ENCODE peak calls at places on chromosomes 12 and 14, in nine cellular contexts. C is anterior cingulate cortex; T is AG09319; K is NCI-H1105; Q is NCI-H1092; O is MCF 10A; Y is HFFc6; I is lower leg skin; J is activated T-helper 1 cell treated with anti-CD3 and anti-CD28 coated beads, Interleukin-2, amount 50 U/mL, for 16 hours. H is an unnamed sample.

GRCh38 chr12:94435511-94435927 is 24.1 kb downstream of the CEP83 start:
- DNase-seq in C (no peak), T (no peak), K (no peak), Q (no peak), O (no peak), Y (no peak), I (no peak), J (no peak), H (no peak)

GRCh38 chr14:74618078-74618952 is 6.3 kb upstream of the LTBP2 start:
- DNase-seq in C (no peak), T (no peak), K (no peak), Q (no peak), O (peak), Y (peak), I (no peak), J (peak), H (peak)

GRCh38 chr12:116241157-116241772 is 36.2 kb downstream of the MED13L start:
- DNase-seq in C (no peak), T (no peak), K (no peak), Q (no peak), O (peak), Y (no peak), I (no peak), J (no peak), H (no peak)

GRCh38 chr14:77212933-77213656 is 31.5 kb downstream of the TMEM63C start:
- DNase-seq in C (no peak), T (no peak), K (peak), Q (peak), O (peak), Y (peak), I (no peak), J (no peak), H (no peak)

GRCh38 chr14:77266336-77266735 is 4.7 kb downstream of the NGB start:
- DNase-seq in C (no peak), T (no peak), K (no peak), Q (no peak), O (no peak), Y (no peak), I (no peak), J (no peak), H (peak)

GRCh38 chr12:53757095-53757770 is 5.5 kb upstream of the CISTR start:
- DNase-seq in C (peak), T (no peak), K (peak), Q (peak), O (peak), Y (peak), I (peak), J (peak), H (peak)

GRCh38 chr12:5684989-5685388 is 253.1 kb downstream of the NTF3 start:
- DNase-seq in C (no peak), T (no peak), K (no peak), Q (no peak), O (no peak), Y (no peak), I (no peak), J (no peak), H (no peak)

GRCh38 chr14:79627058-79627457 is 584.2 kb downstream of the DIO2 start:
- DNase-seq in C (no peak), T (no peak), K (no peak), Q (no peak), O (no peak), Y (no peak), I (no peak), J (no peak), H (no peak)

GRCh38 chr12:104684884-104685283 is 228.1 kb downstream of the CHST11 start:
- DNase-seq in C (no peak), T (peak), K (peak), Q (no peak), O (no peak), Y (no peak), I (no peak), J (no peak), H (no peak)